ENCODE peak calls at places on chromosome 9, in nine cellular contexts. I is GM19239; J is iris pigment epithelial cell; F is AG10803; H is AG08395; M is HEK293T; P is stimulated activated CD4-positive, alpha-beta T cell treated with anti-CD3 and anti-CD28 coated beads, Interleukin-12 subunit alpha, Interleukin-12 subunit beta, amount 100 ng/mL, for 48 hours; K is T follicular helper cell; R is hippocampal formation. B is an unnamed sample.

GRCh38 chr9:3409453-3409852 is 116.3 kb downstream of the RFX3 start:
- DNase-seq in J (no peak), M (no peak), H (no peak), F (no peak), I (no peak), K (no peak), P (no peak), R (no peak), B (no peak)

GRCh38 chr9:88272986-88273385 is 115.3 kb upstream of the SPIN1 start:
- DNase-seq in R (no peak), J (no peak), I (no peak), P (no peak), K (no peak), F (no peak), H (no peak), M (no peak), B (no peak)

GRCh38 chr9:74478606-74479005 is 18.5 kb upstream of the RORB start:
- DNase-seq in J (no peak), R (no peak), I (no peak), K (no peak), F (no peak), H (no peak), P (no peak), M (no peak), B (no peak)

GRCh38 chr9:99822596-99823391 is 1.1 kb downstream of the NR4A3 start:
- DNase-seq in K (peak), I (no peak), J (peak), H (peak), F (peak), P (peak), M (peak), R (peak), B (peak)

GRCh38 chr9:3118081-3118480 is 274.2 kb upstream of the PUM3 start:
- DNase-seq in M (no peak), H (no peak), I (no peak), K (no peak), R (no peak), P (no peak), F (no peak), J (peak), B (no peak)

GRCh38 chr9:110669439-110669838 is 848 bp downstream of the MUSK start:
- DNase-seq in I (no peak), K (no peak), H (no peak), J (peak), R (no peak), F (peak), P (no peak), M (no peak), B (no peak)

GRCh38 chr9:23914431-23915003 is 88.5 kb upstream of the ELAVL2 start:
- DNase-seq in K (no peak), R (no peak), J (no peak), P (no peak), M (no peak), H (no peak), F (no peak), I (no peak), B (no peak)

GRCh38 chr9:129619787-129620668 is 873 bp downstream of the C9orf50 start:
- DNase-seq in P (no peak), I (no peak), H (peak), F (peak), K (no peak), M (no peak), J (no peak), R (no peak), B (no peak)

GRCh38 chr9:87148391-87149237 is 201.3 kb upstream of the GAS1 start:
- DNase-seq in F (peak), K (no peak), M (no peak), H (peak), I (no peak), P (no peak), J (peak), R (peak), B (peak)

GRCh38 chr9:137487454-137488329 is 28.6 kb upstream of the NSMF start:
- DNase-seq in R (no peak), H (no peak), I (no peak), J (no peak), M (no peak), P (no peak), K (no peak), F (no peak), B (peak)

GRCh38 chr9:98993570-98993945 is 49.9 kb downstream of the COL15A1 start:
- DNase-seq in I (no peak), P (peak), H (no peak), J (no peak), R (peak), K (no peak), M (no peak), F (no peak), B (no peak)

GRCh38 chr9:135965124-135965756 is 4.1 kb upstream of the UBAC1 start:
- DNase-seq in M (no peak), K (no peak), R (no peak), J (no peak), H (no peak), F (no peak), I (no peak), P (no peak), B (no peak)

GRCh38 chr9:113957778-113958430 is 81.8 kb downstream of the ZNF618 start:
- DNase-seq in H (peak), P (no peak), J (peak), I (no peak), F (peak), M (peak), K (no peak), R (no peak), B (no peak)

GRCh38 chr9:100352201-100352726 is 478 bp downstream of the TEX10 start:
- DNase-seq in H (peak), P (peak), I (no peak), J (peak), M (peak), F (peak), K (no peak), R (no peak), B (no peak)

GRCh38 chr9:136700959-136701664 is 11.3 kb upstream of the DIPK1B start:
- DNase-seq in J (no peak), P (peak), I (peak), F (no peak), K (peak), H (no peak), M (no peak), R (no peak), B (no peak)

GRCh38 chr9:14532716-14533115 is 160.5 kb downstream of the ZDHHC21 start:
- DNase-seq in F (no peak), R (no peak), H (peak), K (no peak), J (no peak), P (no peak), I (no peak), M (no peak), B (no peak)

GRCh38 chr9:26947736-26948135 is 694 bp upstream of the PLAA start:
- DNase-seq in R (no peak), M (no peak), H (no peak), F (no peak), K (no peak), J (no peak), I (no peak), P (peak), B (no peak)

GRCh38 chr9:136451221-136451877 is 11.7 kb upstream of the INPP5E start:
- DNase-seq in M (no peak), R (no peak), F (no peak), J (no peak), P (no peak), K (no peak), I (no peak), H (no peak), B (no peak)

GRCh38 chr9:131635285-131635684 is 90.0 kb downstream of the PRRT1B start:
- DNase-seq in K (peak), M (peak), I (no peak), F (peak), R (no peak), H (peak), J (peak), P (peak), B (no peak)

B was measured in putamen.